ENCODE peak calls at places on chromosomes 12 and 14, in ten cellular contexts. Y is adrenal gland, H is epithelial cell of proximal tubule, U is cardiac fibroblast, L is astrocyte of the cerebellum, X is upper lobe of left lung, W is heart left ventricle, B is neural progenitor cell, P is fibroblast of lung, Q is GM23338. T is an unnamed sample.
A peak's percentile ranks its signal among the peaks of the same experiment; 100 is the strongest.

GRCh38 chr12:112367986-112368385 is 14.2 kb downstream of the HECTD4 start:
- DNase-seq in W (no peak), U (no peak), L (no peak), Y (no peak), B (no peak), P (no peak), H (no peak), X (no peak), Q (no peak), T (no peak)

GRCh38 chr12:52296572-52297215 is 5.4 kb upstream of the KRT81 start:
- DNase-seq in H (no peak), P (no peak), B (no peak), L (no peak), Y (no peak), U (no peak), Q (no peak), W (no peak), X (no peak), T (no peak)

GRCh38 chr12:87150969-87151662 is 878.1 kb downstream of the C12orf50 start:
- DNase-seq in X (no peak), B (peak; percentile 3), U (no peak), P (no peak), L (no peak), Q (no peak), Y (no peak), W (no peak), H (no peak), T (no peak)

GRCh38 chr12:99111600-99111999 is 466.5 kb downstream of the APAF1 start:
- DNase-seq in L (no peak), B (peak; percentile 25), H (no peak), X (no peak), Q (peak; percentile 59), U (no peak), W (no peak), Y (no peak), P (no peak), T (no peak)

GRCh38 chr14:69535230-69535848 is 39.3 kb downstream of the CCDC177 start:
- DNase-seq in Y (peak; percentile 58), W (peak; percentile 40), Q (peak; percentile 89), P (peak; percentile 46), X (no peak), L (no peak), U (peak; percentile 65), B (peak; percentile 87), H (no peak), T (peak; percentile 67)

GRCh38 chr14:47439953-47440352 is 235.5 kb downstream of the MDGA2 start:
- DNase-seq in H (no peak), U (no peak), X (no peak), P (no peak), W (no peak), Y (no peak), Q (peak; percentile 20), L (no peak), B (peak; percentile 9), T (no peak)

GRCh38 chr12:76337583-76337982 is 10.6 kb downstream of the BBS10 start:
- DNase-seq in P (peak; percentile 85), L (no peak), H (no peak), B (no peak), X (no peak), U (peak; percentile 87), W (no peak), Q (no peak), Y (no peak), T (peak; percentile 88)

GRCh38 chr14:38951451-38951850 is 151.6 kb downstream of the SEC23A start:
- DNase-seq in H (no peak), B (no peak), X (no peak), Y (no peak), Q (no peak), L (peak; percentile 65), U (peak; percentile 59), P (peak; percentile 80), W (no peak), T (peak; percentile 64)

GRCh38 chr12:843609-844008 is 91.2 kb downstream of the WNK1 start:
- DNase-seq in Q (no peak), W (no peak), Y (no peak), B (no peak), U (peak; percentile 55), L (no peak), H (no peak), X (no peak), P (no peak), T (peak; percentile 48)

GRCh38 chr12:41700940-41701339 is 443.7 kb downstream of the GXYLT1 start:
- DNase-seq in B (no peak), Y (no peak), H (no peak), U (no peak), X (no peak), W (no peak), L (no peak), P (no peak), Q (no peak), T (no peak)

GRCh38 chr12:4107436-4107878 is 166.1 kb upstream of the CCND2 start:
- DNase-seq in X (no peak), W (no peak), Q (peak; percentile 94), U (peak; percentile 62), L (no peak), P (peak; percentile 4), Y (peak; percentile 61), H (peak; percentile 20), B (peak; percentile 73), T (peak; percentile 77)

GRCh38 chr12:50647031-50647430 is 116.9 kb upstream of the ATF1 start:
- DNase-seq in B (no peak), Y (no peak), X (no peak), U (no peak), P (no peak), Q (no peak), W (no peak), L (no peak), H (no peak), T (no peak)

GRCh38 chr12:92593734-92594402 is 108.9 kb upstream of the PLEKHG7 start:
- DNase-seq in H (peak; percentile 37), X (peak; percentile 83), Q (no peak), Y (peak; percentile 83), L (no peak), B (no peak), P (peak; percentile 95), W (no peak), U (peak; percentile 99), T (peak; percentile 87)

GRCh38 chr12:19574606-19575005 is 135.3 kb downstream of the AEBP2 start:
- DNase-seq in U (no peak), B (no peak), Y (no peak), W (no peak), P (no peak), H (no peak), Q (peak; percentile 33), X (no peak), L (no peak), T (peak; percentile 17)

GRCh38 chr12:112190626-112191025 is 65.3 kb downstream of the TRAFD1 start:
- DNase-seq in B (no peak), Y (no peak), H (no peak), U (no peak), L (no peak), Q (no peak), W (no peak), X (no peak), P (no peak), T (no peak)

GRCh38 chr12:40010899-40011774 is 94.7 kb downstream of the SLC2A13 start:
- DNase-seq in W (peak; percentile 48), X (no peak), H (peak; percentile 55), Y (peak; percentile 66), B (peak; percentile 82), P (peak; percentile 52), U (peak; percentile 90), Q (peak; percentile 93), L (peak; percentile 60), T (peak; percentile 89)
- H3K4me3 ChIP-seq in W (peak overlapping the region; percentile 46), X (peak overlapping the region; percentile 39), H (peak overlapping the region; percentile 29), Y (no peak overlapping the region), B (no peak overlapping the region), P (no peak overlapping the region), U (no peak overlapping the region), Q (no peak overlapping the region), L (no peak overlapping the region), T (no peak overlapping the region)

GRCh38 chr12:54158581-54158980 is 30.2 kb downstream of the SMUG1 start:
- DNase-seq in B (no peak), Q (no peak), W (no peak), X (no peak), Y (no peak), H (no peak), L (no peak), P (peak; percentile 4), U (no peak), T (no peak)

GRCh38 chr12:54159549-54159948 is 29.2 kb downstream of the SMUG1 start:
- DNase-seq in Q (no peak), H (no peak), U (no peak), W (no peak), L (no peak), P (no peak), Y (no peak), B (no peak), X (no peak), T (no peak)

GRCh38 chr12:54160807-54161480 is 27.8 kb downstream of the SMUG1 start:
- DNase-seq in Q (no peak), X (no peak), U (no peak), H (no peak), L (no peak), W (no peak), Y (no peak), P (no peak), B (no peak), T (no peak)

GRCh38 chr12:54160050-54160449 is 28.7 kb downstream of the SMUG1 start:
- DNase-seq in B (no peak), H (no peak), Y (no peak), X (no peak), Q (no peak), L (no peak), W (no peak), U (no peak), P (no peak), T (no peak)

DNA sequence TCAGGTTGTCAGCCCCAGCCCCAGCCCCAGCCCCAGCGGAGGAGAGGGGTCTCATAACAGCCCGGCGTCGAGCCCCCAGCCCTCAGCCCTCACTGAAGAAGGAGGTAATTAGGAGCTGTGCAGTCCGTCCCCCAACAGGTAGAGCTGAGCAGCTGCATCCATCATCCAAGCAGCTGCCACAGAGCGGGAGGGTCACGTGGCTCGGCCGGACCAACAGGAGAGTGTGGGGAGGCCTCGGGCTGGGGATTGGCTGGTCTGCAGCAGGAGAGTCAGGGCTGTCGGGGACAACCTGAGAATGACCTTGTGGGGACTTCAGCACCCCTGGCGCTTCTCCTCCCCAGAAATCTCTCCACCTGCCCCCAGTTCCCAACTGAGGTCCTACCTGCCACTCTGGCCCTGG is 29.6 kb downstream of the SMUG1 start:
- DNase-seq in W (no peak), P (no peak), X (peak; percentile 57), B (peak; percentile 80), L (no peak), Q (peak; percentile 94), U (no peak), Y (peak; percentile 36), H (no peak), T (peak; percentile 3)
- TF ChIP-seq CTCF in W (no peak), P (no peak), X (no peak), B (peak; percentile 41), L (no peak), Q (peak; percentile 21), U (no peak), Y (no peak), H (no peak), T (no peak)

GRCh38 chr14:105492051-105492965 is 1.3 kb downstream of the TEDC1 start:
- DNase-seq in W (peak; percentile 57), P (no peak), U (no peak), X (peak; percentile 83), B (no peak), H (no peak), L (no peak), Q (no peak), Y (no peak), T (no peak)
- H3K4me3 ChIP-seq in W (peak overlapping the region; percentile 86), P (peak overlapping the region; percentile 59), U (no peak overlapping the region), X (no peak overlapping the region), B (peak overlapping the region; percentile 72), H (peak overlapping the region; percentile 81), L (no peak overlapping the region), Q (peak overlapping the region; percentile 62), Y (no peak overlapping the region), T (no peak overlapping the region)

GRCh38 chr12:48084066-48084465 is 21.8 kb downstream of the SENP1 start:
- DNase-seq in Q (peak; percentile 47), B (peak; percentile 5), Y (no peak), X (no peak), H (no peak), L (peak; percentile 9), U (peak; percentile 35), W (no peak), P (peak; percentile 5), T (peak; percentile 62)
- TF ChIP-seq CTCF in Q (no peak), B (peak; percentile 49), Y (peak; percentile 23), X (no peak), H (peak; percentile 34), L (no peak), U (peak; percentile 5), W (peak; percentile 54), P (no peak), T (peak; percentile 41)